ENCODE peak calls at places on chromosome 10, in eight cellular contexts. P is psoas muscle, Y is heart left ventricle, M is osteoblast, T is neural progenitor cell, K is GM23248, F is HCT116, O is dorsolateral prefrontal cortex. D is an unnamed sample.

GRCh38 chr10:115760131-115760530 is 512.9 kb downstream of the GFRA1 start:
- DNase-seq in Y (no peak), K (no peak), F (no peak), O (no peak), P (no peak), T (no peak), M (no peak), D (no peak)

GRCh38 chr10:100742936-100743335 is 2.4 kb upstream of the PAX2 start:
- DNase-seq in Y (no peak), F (no peak), M (peak; percentile 65), K (no peak), T (no peak), P (no peak), O (no peak), D (no peak)

GRCh38 chr10:6108631-6109443 is 20.0 kb downstream of the RBM17 start:
- DNase-seq in Y (no peak), O (no peak), P (no peak), M (peak; percentile 68), T (peak; percentile 69), F (peak; percentile 13), K (peak; percentile 64), D (no peak)

GRCh38 chr10:29067161-29067560 is 221.7 kb upstream of the LYZL1 start:
- DNase-seq in T (no peak), O (no peak), F (no peak), P (no peak), K (peak; percentile 10), Y (no peak), M (no peak), D (no peak)

GRCh38 chr10:92822964-92823363 is 25.4 kb upstream of the EXOC6 start:
- DNase-seq in O (no peak), P (no peak), M (no peak), F (peak; percentile 41), Y (no peak), T (no peak), K (no peak), D (no peak)

GRCh38 chr10:72152286-72152685 is 63.5 kb upstream of the ANAPC16 start:
- DNase-seq in P (no peak), F (no peak), K (no peak), M (no peak), T (no peak), Y (no peak), O (no peak), D (no peak)

GRCh38 chr10:22478555-22479334 is 133.4 kb downstream of the SPAG6 start:
- DNase-seq in Y (no peak), F (no peak), P (no peak), O (no peak), M (no peak), T (no peak), K (no peak), D (no peak)

GRCh38 chr10:28082316-28082715 is 83.4 kb upstream of the ODAD2 start:
- DNase-seq in M (no peak), F (no peak), P (no peak), K (no peak), T (no peak), Y (no peak), O (no peak), D (no peak)

GRCh38 chr10:122078965-122079401 is 90.0 kb downstream of the TACC2 start:
- DNase-seq in P (peak; percentile 67), Y (no peak), M (no peak), K (no peak), O (no peak), T (no peak), F (no peak), D (no peak)

GRCh38 chr10:114048472-114048871 is 4.8 kb downstream of the ADRB1 start:
- DNase-seq in T (no peak), M (no peak), P (no peak), Y (no peak), F (no peak), K (no peak), O (no peak), D (no peak)

GRCh38 chr10:114043532-114044250 is at the start of gene ADRB1:
- DNase-seq in Y (peak; percentile 95), P (peak; percentile 88), K (peak; percentile 54), O (peak; percentile 87), T (peak; percentile 87), M (peak; percentile 85), F (peak; percentile 53), D (no peak)

GRCh38 chr10:114045071-114045737 is 1.5 kb downstream of the ADRB1 start:
- DNase-seq in K (peak; percentile 52), F (no peak), O (no peak), P (peak; percentile 67), Y (peak; percentile 79), T (peak; percentile 75), M (peak; percentile 83), D (no peak)

GRCh38 chr10:114044251-114045070 is 795 bp downstream of the ADRB1 start:
- DNase-seq in Y (peak; percentile 70), M (peak; percentile 84), K (no peak), P (peak; percentile 51), F (no peak), T (peak; percentile 35), O (no peak), D (no peak)

GRCh38 chr10:114045738-114046458 is 2.2 kb downstream of the ADRB1 start:
- DNase-seq in T (peak; percentile 32), K (no peak), M (no peak), O (no peak), P (no peak), F (no peak), Y (no peak), D (no peak)
- H3K27me3 ChIP-seq in T (peaks cover 98% of the 10 kb centered on the region), K (peaks cover 61% of the 10 kb centered on the region), M (peaks cover 73% of the 10 kb centered on the region), O (no peaks in the 10 kb centered on the region), P (no peaks in the 10 kb centered on the region), F (no peaks in the 10 kb centered on the region), Y (no peaks in the 10 kb centered on the region), D (peaks cover 32% of the 10 kb centered on the region)

GRCh38 chr10:96272256-96272985 is 1.1 kb upstream of the BLNK start:
- DNase-seq in T (no peak), O (no peak), F (no peak), P (no peak), Y (no peak), K (no peak), M (no peak), D (no peak)

GRCh38 chr10:96271017-96271815 is at the start of gene BLNK:
- DNase-seq in Y (no peak), P (peak; percentile 82), O (no peak), M (no peak), K (peak; percentile 23), T (no peak), F (no peak), D (peak; percentile 28)

GRCh38 chr10:96275685-96276418 is 4.5 kb upstream of the BLNK start:
- DNase-seq in O (peak; percentile 11), Y (no peak), P (no peak), K (no peak), F (no peak), M (no peak), T (no peak), D (no peak)

GRCh38 chr10:96270564-96270963 is 805 bp downstream of the BLNK start:
- DNase-seq in P (no peak), Y (no peak), T (no peak), M (no peak), K (no peak), F (no peak), O (no peak), D (no peak)

GRCh38 chr10:96272986-96273280 is 1.6 kb upstream of the BLNK start:
- DNase-seq in F (no peak), K (no peak), M (no peak), T (no peak), Y (no peak), O (no peak), P (no peak), D (no peak)
- H3K4me3 ChIP-seq in F (no peak overlapping the region), K (no peak overlapping the region), M (no peak overlapping the region), T (no peak overlapping the region), Y (no peak overlapping the region), O (no peak overlapping the region), P (no peak overlapping the region), D (no peak overlapping the region)

DNA sequence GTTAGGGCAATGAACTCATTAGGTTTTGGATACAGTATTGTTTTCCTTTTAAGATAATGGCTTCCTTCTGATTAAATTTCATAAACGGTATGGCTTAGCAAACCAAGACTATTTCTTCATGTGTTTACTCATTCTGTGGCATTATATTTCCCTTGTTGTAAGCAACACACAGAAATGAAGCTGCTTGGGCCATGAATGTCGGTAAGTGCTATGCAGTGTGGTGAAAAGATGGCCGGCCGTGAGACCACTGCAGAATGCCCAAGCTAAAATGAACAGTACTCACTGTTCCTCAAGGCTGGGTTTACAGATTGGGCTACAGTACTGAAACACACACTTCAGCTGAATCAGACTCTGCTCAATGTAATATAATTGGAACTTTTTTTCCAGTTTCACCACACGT is 8.1 kb downstream of the APBB1IP start:
- DNase-seq in K (no peak), T (no peak), P (no peak), F (no peak), M (no peak), O (no peak), Y (no peak), D (no peak)
- H3K27me3 ChIP-seq in K (no peaks in the 10 kb centered on the region), T (no peaks in the 10 kb centered on the region), P (no peaks in the 10 kb centered on the region), F (no peaks in the 10 kb centered on the region), M (no peaks in the 10 kb centered on the region), O (no peaks in the 10 kb centered on the region), Y (no peaks in the 10 kb centered on the region), D (no peaks in the 10 kb centered on the region)

GRCh38 chr10:60733826-60734225 is 44.5 kb upstream of the CDK1 start:
- DNase-seq in Y (no peak), O (no peak), M (peak; percentile 30), F (no peak), P (no peak), K (no peak), T (no peak), D (no peak)

GRCh38 chr10:60734226-60734625 is 44.1 kb upstream of the CDK1 start:
- DNase-seq in P (no peak), F (no peak), M (peak; percentile 62), K (no peak), O (no peak), Y (no peak), T (no peak), D (no peak)

GRCh38 chr10:60733189-60733815 is 45.0 kb upstream of the CDK1 start:
- DNase-seq in M (peak; percentile 74), F (peak; percentile 39), O (no peak), T (peak; percentile 74), Y (peak; percentile 60), K (peak; percentile 32), P (peak; percentile 46), D (no peak)

GRCh38 chr10:60731134-60731883 is 47.0 kb upstream of the CDK1 start:
- DNase-seq in K (no peak), Y (no peak), T (no peak), O (no peak), P (no peak), M (no peak), F (no peak), D (no peak)

DNA sequence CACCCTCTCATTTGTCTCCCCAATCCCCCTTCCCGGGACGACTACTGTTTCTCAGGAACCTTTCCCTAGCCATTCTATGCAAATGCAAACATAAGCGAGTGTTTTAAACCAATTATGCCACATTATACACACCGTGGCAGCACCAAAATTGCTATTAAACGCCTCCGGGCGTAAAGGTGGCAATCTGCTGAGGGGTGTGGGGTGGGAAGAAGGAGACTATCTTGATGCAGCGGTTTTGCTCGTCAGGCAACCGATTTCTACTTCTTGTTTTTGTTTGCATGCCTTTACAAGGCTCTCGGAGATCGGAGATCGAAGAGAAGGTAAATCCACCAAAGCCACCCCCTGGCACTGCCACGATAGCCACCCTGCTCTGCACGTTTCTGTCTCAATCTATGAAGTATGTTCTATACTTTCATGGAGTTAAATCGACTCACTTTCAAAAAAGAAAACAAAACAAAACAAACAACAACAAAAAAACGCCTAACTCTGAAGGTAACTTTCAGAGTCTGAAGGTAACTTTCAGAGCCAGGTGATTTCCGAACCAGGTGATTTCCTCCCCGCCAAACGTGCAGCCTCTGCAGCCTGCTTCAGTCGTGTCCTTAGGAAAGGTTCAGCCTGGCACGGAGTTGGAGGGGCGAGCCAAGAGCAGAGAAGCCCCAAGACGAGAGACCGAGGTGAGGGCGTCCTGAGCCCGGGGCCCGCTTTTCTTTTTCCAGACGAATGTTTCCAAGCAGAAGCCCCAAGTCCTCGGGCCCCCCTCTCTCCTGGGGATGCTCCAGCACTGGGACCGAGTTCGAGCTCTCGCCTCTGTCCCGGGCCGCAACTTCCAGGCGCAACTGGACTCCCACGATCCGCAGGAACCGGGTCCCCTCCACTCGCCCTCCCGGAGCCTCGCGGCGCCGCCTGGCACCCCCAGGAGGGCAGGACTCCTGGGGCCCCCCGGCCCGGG is 45.8 kb upstream of the CDK1 start:
- DNase-seq in M (peak; percentile 44), O (no peak), P (peak; percentile 51), F (no peak), Y (no peak), T (peak; percentile 50), K (peak; percentile 12), D (no peak)
- H3K4me3 ChIP-seq in M (peak overlapping the region; percentile 66), O (peak overlapping the region; percentile 56), P (peak overlapping the region; percentile 69), F (peak overlapping the region; percentile 58), Y (peak overlapping the region; percentile 63), T (peak overlapping the region; percentile 80), K (peak overlapping the region; percentile 58), D (peak overlapping the region; percentile 57)

D was measured in kidney epithelial cell.